ENCODE peak calls at places on chromosomes 16 and 17, in six cellular contexts. E is PC-3, J is Peyer's patch, P is dorsolateral prefrontal cortex, U is EH, Z is GM06990. W is an unnamed sample.

GRCh38 chr16:73616186-73616585 is 568.3 kb upstream of the ZFHX3 start:
- DNase-seq in E (no peak), J (no peak), P (no peak), U (no peak), Z (no peak), W (peak)

GRCh38 chr16:17224859-17225258 is 245.9 kb downstream of the XYLT1 start:
- DNase-seq in E (no peak), J (peak), P (no peak), U (peak), Z (peak), W (peak)

GRCh38 chr17:17702370-17702769 is 21.1 kb downstream of the RAI1 start:
- DNase-seq in E (no peak), J (no peak), P (no peak), U (no peak), Z (no peak), W (no peak)

GRCh38 chr16:18809165-18809564 is 7.8 kb upstream of the ARL6IP1 start:
- DNase-seq in E (no peak), J (no peak), P (no peak), U (no peak), Z (no peak), W (no peak)

GRCh38 chr17:31857920-31858646 is 961 bp downstream of the COPRS start:
- DNase-seq in E (peak), J (no peak), P (no peak), U (peak), Z (no peak), W (no peak)

GRCh38 chr17:62780273-62780672 is 27.8 kb downstream of the MARCHF10 start:
- DNase-seq in E (peak), J (no peak), P (no peak), U (no peak), Z (no peak), W (no peak)

GRCh38 chr16:3577302-3577752 is at the start of gene NLRC3:
- DNase-seq in E (no peak), J (peak), P (no peak), U (no peak), Z (peak), W (no peak)

GRCh38 chr16:88558457-88559442 is 11.5 kb upstream of the ZC3H18 start:
- DNase-seq in E (peak), J (peak), P (no peak), U (peak), Z (no peak), W (no peak)

GRCh38 chr16:4373356-4373908 is 1.8 kb downstream of the VASN start:
- DNase-seq in E (peak), J (no peak), P (no peak), U (no peak), Z (no peak), W (no peak)

GRCh38 chr17:32277284-32277683 is 11.7 kb downstream of the RHBDL3 start:
- DNase-seq in E (no peak), J (no peak), P (no peak), U (peak), Z (no peak), W (no peak)

GRCh38 chr16:55468352-55468990 is 10.5 kb upstream of the MMP2 start:
- DNase-seq in E (no peak), J (no peak), P (no peak), U (no peak), Z (no peak), W (no peak)

GRCh38 chr16:7363397-7364053 is 30.9 kb downstream of the RBFOX1 start:
- DNase-seq in E (no peak), J (no peak), P (no peak), U (no peak), Z (no peak), W (no peak)

GRCh38 chr17:17712268-17712924 is 31.1 kb downstream of the RAI1 start:
- DNase-seq in E (peak), J (no peak), P (no peak), U (peak), Z (peak), W (peak)

GRCh38 chr17:44872131-44872768 is 24.6 kb downstream of the HIGD1B start:
- DNase-seq in E (peak), J (no peak), P (peak), U (no peak), Z (no peak), W (no peak)

GRCh38 chr16:78799429-78799828 is 700.0 kb downstream of the WWOX start:
- DNase-seq in E (no peak), J (no peak), P (no peak), U (no peak), Z (no peak), W (no peak)

GRCh38 chr17:66737524-66737923 is 97.4 kb upstream of the CACNG5 start:
- DNase-seq in E (no peak), J (no peak), P (peak), U (peak), Z (no peak), W (no peak)

GRCh38 chr17:78294776-78295175 is 63.3 kb downstream of the TMEM235 start:
- DNase-seq in E (peak), J (no peak), P (no peak), U (peak), Z (no peak), W (no peak)

GRCh38 chr17:57633236-57633635 is 111.9 kb downstream of the CCDC182 start:
- DNase-seq in E (no peak), J (no peak), P (no peak), U (no peak), Z (no peak), W (no peak)